ENCODE peak calls at places on chromosomes 11 and 22, in six cellular contexts. One of them, this sample, is unnamed.

GRCh38 chr22:19593991-19594569 is 69.9 kb upstream of the CLDN5 start:
- DNase-seq in MM.1S: no peak
- DNase-seq in neural progenitor cell: no peak
- DNase-seq in PC-3: no peak
- DNase-seq in GM23338: no peak
- DNase-seq in GM23248: no peak
- DNase-seq in this sample: no peak

GRCh38 chr22:33163815-33164214 is 105.6 kb upstream of the SYN3 start:
- DNase-seq in MM.1S: no peak
- DNase-seq in neural progenitor cell: no peak
- DNase-seq in PC-3: no peak
- DNase-seq in GM23338: no peak
- DNase-seq in GM23248: no peak
- DNase-seq in this sample: no peak

GRCh38 chr22:49882519-49883293 is 29.1 kb downstream of the ZBED4 start:
- DNase-seq in MM.1S: no peak
- DNase-seq in neural progenitor cell: no peak
- DNase-seq in PC-3: no peak
- DNase-seq in GM23338: no peak
- DNase-seq in GM23248: no peak
- DNase-seq in this sample: no peak

GRCh38 chr22:46107753-46108563 is 42.4 kb upstream of the PPARA start:
- DNase-seq in MM.1S: no peak
- DNase-seq in neural progenitor cell: no peak
- DNase-seq in PC-3: no peak
- DNase-seq in GM23338: no peak
- DNase-seq in GM23248: peak; percentile 56
- DNase-seq in this sample: no peak

GRCh38 chr11:122690292-122690691 is 34.8 kb downstream of the UBASH3B start:
- DNase-seq in MM.1S: no peak
- DNase-seq in neural progenitor cell: no peak
- DNase-seq in PC-3: no peak
- DNase-seq in GM23338: no peak
- DNase-seq in GM23248: no peak
- DNase-seq in this sample: peak; percentile 30

GRCh38 chr11:3004481-3004880 is 12.4 kb upstream of the NAP1L4 start:
- DNase-seq in MM.1S: no peak
- DNase-seq in neural progenitor cell: no peak
- DNase-seq in PC-3: no peak
- DNase-seq in GM23338: no peak
- DNase-seq in GM23248: no peak
- DNase-seq in this sample: no peak

GRCh38 chr11:12864316-12865156 is 144.6 kb upstream of the RASSF10 start:
- DNase-seq in MM.1S: no peak
- DNase-seq in neural progenitor cell: peak; percentile 90
- DNase-seq in PC-3: peak; percentile 30
- DNase-seq in GM23338: peak; percentile 99
- DNase-seq in GM23248: peak; percentile 46
- DNase-seq in this sample: peak; percentile 54

GRCh38 chr11:119218141-119218878 is 12.2 kb downstream of the CBL start:
- DNase-seq in MM.1S: no peak
- DNase-seq in neural progenitor cell: no peak
- DNase-seq in PC-3: peak; percentile 99
- DNase-seq in GM23338: no peak
- DNase-seq in GM23248: peak; percentile 99
- DNase-seq in this sample: peak; percentile 13

GRCh38 chr11:69320756-69321741 is 27.1 kb downstream of the MYEOV start:
- DNase-seq in MM.1S: no peak
- DNase-seq in neural progenitor cell: no peak
- DNase-seq in PC-3: peak; percentile 80
- DNase-seq in GM23338: no peak
- DNase-seq in GM23248: peak; percentile 47
- DNase-seq in this sample: peak; percentile 52

GRCh38 chr11:77710358-77710757 is 72.8 kb upstream of the CLNS1A start:
- DNase-seq in MM.1S: no peak
- DNase-seq in neural progenitor cell: no peak
- DNase-seq in PC-3: peak; percentile 64
- DNase-seq in GM23338: no peak
- DNase-seq in GM23248: peak; percentile 33
- DNase-seq in this sample: no peak

GRCh38 chr11:127986073-127986472 is 601.3 kb downstream of the ETS1 start:
- DNase-seq in MM.1S: no peak
- DNase-seq in neural progenitor cell: no peak
- DNase-seq in PC-3: no peak
- DNase-seq in GM23338: no peak
- DNase-seq in GM23248: no peak
- DNase-seq in this sample: no peak

GRCh38 chr11:57424802-57425564 is 1.9 kb downstream of the SLC43A3 start:
- DNase-seq in MM.1S: peak; percentile 61
- DNase-seq in neural progenitor cell: peak; percentile 40
- DNase-seq in PC-3: peak; percentile 71
- DNase-seq in GM23338: no peak
- DNase-seq in GM23248: peak; percentile 83
- DNase-seq in this sample: no peak

GRCh38 chr22:39917091-39917703 is 16.3 kb downstream of the GRAP2 start:
- DNase-seq in MM.1S: no peak
- DNase-seq in neural progenitor cell: no peak
- DNase-seq in PC-3: no peak
- DNase-seq in GM23338: no peak
- DNase-seq in GM23248: no peak
- DNase-seq in this sample: no peak

GRCh38 chr11:32100495-32100894 is 9.6 kb downstream of the RCN1 start:
- DNase-seq in MM.1S: no peak
- DNase-seq in neural progenitor cell: no peak
- DNase-seq in PC-3: no peak
- DNase-seq in GM23338: no peak
- DNase-seq in GM23248: no peak
- DNase-seq in this sample: no peak

GRCh38 chr11:76663912-76664440 is 6.6 kb downstream of the LRRC32 start:
- DNase-seq in MM.1S: no peak
- DNase-seq in neural progenitor cell: no peak
- DNase-seq in PC-3: no peak
- DNase-seq in GM23338: no peak
- DNase-seq in GM23248: no peak
- DNase-seq in this sample: no peak

GRCh38 chr11:2217211-2218081 is 45.8 kb upstream of the TH start:
- DNase-seq in MM.1S: no peak
- DNase-seq in neural progenitor cell: no peak
- DNase-seq in PC-3: no peak
- DNase-seq in GM23338: no peak
- DNase-seq in GM23248: no peak
- DNase-seq in this sample: no peak

GRCh38 chr11:112279901-112280267 is 19.2 kb upstream of the PLET1 start:
- DNase-seq in MM.1S: peak; percentile 55
- DNase-seq in neural progenitor cell: peak; percentile 83
- DNase-seq in PC-3: peak; percentile 69
- DNase-seq in GM23338: peak; percentile 82
- DNase-seq in GM23248: peak; percentile 69
- DNase-seq in this sample: peak; percentile 56

GRCh38 chr22:42304021-42304790 is 33.8 kb upstream of the TCF20 start:
- DNase-seq in MM.1S: no peak
- DNase-seq in neural progenitor cell: no peak
- DNase-seq in PC-3: no peak
- DNase-seq in GM23338: no peak
- DNase-seq in GM23248: no peak
- DNase-seq in this sample: no peak

GRCh38 chr11:134069426-134069921 is 602 bp downstream of the JAM3 start:
- DNase-seq in MM.1S: no peak
- DNase-seq in neural progenitor cell: peak; percentile 71
- DNase-seq in PC-3: no peak
- DNase-seq in GM23338: peak; percentile 70
- DNase-seq in GM23248: peak; percentile 79
- DNase-seq in this sample: no peak

GRCh38 chr11:37465221-37465620 is 867.2 kb upstream of the RAG2 start:
- DNase-seq in MM.1S: no peak
- DNase-seq in neural progenitor cell: no peak
- DNase-seq in PC-3: no peak
- DNase-seq in GM23338: no peak
- DNase-seq in GM23248: no peak
- DNase-seq in this sample: no peak

DNA sequence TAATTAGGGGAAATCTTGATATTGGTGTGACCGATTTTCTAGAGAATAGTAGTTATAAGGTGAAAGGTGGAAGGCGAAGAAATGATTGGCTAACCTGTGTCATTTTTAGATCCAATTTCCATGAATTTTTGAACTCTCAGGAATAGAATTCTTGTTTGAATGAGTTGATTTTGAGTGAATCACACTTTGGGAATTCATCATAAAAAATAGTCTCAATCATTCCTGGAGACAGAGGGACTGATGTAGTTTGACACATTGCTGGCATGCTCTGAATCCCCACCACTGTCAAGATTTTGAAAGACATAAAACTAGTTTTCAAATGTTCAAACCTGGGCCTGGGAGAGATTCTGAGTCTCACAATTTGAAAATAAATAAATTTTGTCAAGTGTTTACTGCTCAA is 861.4 kb upstream of the RAG2 start:
- DNase-seq in MM.1S: no peak
- DNase-seq in neural progenitor cell: no peak
- DNase-seq in PC-3: peak; percentile 59
- DNase-seq in GM23338: no peak
- DNase-seq in GM23248: no peak
- DNase-seq in this sample: no peak
- H3F3A ChIP-seq in MM.1S: no peaks in the 10 kb centered on the region
- H3F3A ChIP-seq in neural progenitor cell: no peaks in the 10 kb centered on the region
- H3F3A ChIP-seq in PC-3: no peaks in the 10 kb centered on the region
- H3F3A ChIP-seq in GM23338: no peaks in the 10 kb centered on the region
- H3F3A ChIP-seq in GM23248: no peaks in the 10 kb centered on the region
- H3F3A ChIP-seq in this sample: no peaks in the 10 kb centered on the region

DNA sequence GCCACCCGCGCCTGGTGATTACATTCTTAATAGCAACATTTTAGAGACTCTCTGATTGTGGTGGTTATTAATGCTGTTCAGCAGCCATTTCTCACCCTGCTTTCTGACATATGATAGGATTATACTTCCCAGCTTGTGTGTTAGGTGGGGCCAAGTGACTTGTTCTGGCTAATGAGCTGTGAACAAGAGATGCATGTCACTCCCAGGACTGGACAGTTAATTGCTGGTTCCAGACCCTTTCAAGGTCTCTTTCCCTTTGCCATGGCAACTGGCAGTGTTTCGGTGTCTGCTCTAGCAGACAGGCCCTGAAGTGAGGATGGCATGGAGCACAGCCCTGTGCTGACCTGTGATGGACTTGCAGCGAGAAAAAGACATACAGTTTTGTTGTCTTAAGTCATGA is 8.9 kb upstream of the PTPRJ start:
- DNase-seq in MM.1S: no peak
- DNase-seq in neural progenitor cell: no peak
- DNase-seq in PC-3: no peak
- DNase-seq in GM23338: no peak
- DNase-seq in GM23248: no peak
- DNase-seq in this sample: no peak
- H3K4me1 ChIP-seq in MM.1S: no peaks in the 10 kb centered on the region
- H3K4me1 ChIP-seq in neural progenitor cell: peaks cover 33% of the 10 kb centered on the region
- H3K4me1 ChIP-seq in PC-3: peaks cover 18% of the 10 kb centered on the region
- H3K4me1 ChIP-seq in GM23338: peaks cover 14% of the 10 kb centered on the region
- H3K4me1 ChIP-seq in GM23248: peaks cover 27% of the 10 kb centered on the region
- H3K4me1 ChIP-seq in this sample: peaks cover 28% of the 10 kb centered on the region

GRCh38 chr11:869399-870126 is 26.9 kb downstream of the TSPAN4 start:
- DNase-seq in MM.1S: no peak
- DNase-seq in neural progenitor cell: no peak
- DNase-seq in PC-3: no peak
- DNase-seq in GM23338: no peak
- DNase-seq in GM23248: no peak
- DNase-seq in this sample: no peak

GRCh38 chr11:870127-870413 is 27.4 kb downstream of the TSPAN4 start:
- DNase-seq in MM.1S: no peak
- DNase-seq in neural progenitor cell: no peak
- DNase-seq in PC-3: peak; percentile 27
- DNase-seq in GM23338: peak; percentile 60
- DNase-seq in GM23248: no peak
- DNase-seq in this sample: no peak

GRCh38 chr11:868802-869201 is 26.1 kb downstream of the TSPAN4 start:
- DNase-seq in MM.1S: no peak
- DNase-seq in neural progenitor cell: no peak
- DNase-seq in PC-3: no peak
- DNase-seq in GM23338: no peak
- DNase-seq in GM23248: no peak
- DNase-seq in this sample: no peak

GRCh38 chr11:871472-871871 is 28.8 kb downstream of the TSPAN4 start:
- DNase-seq in MM.1S: no peak
- DNase-seq in neural progenitor cell: no peak
- DNase-seq in PC-3: no peak
- DNase-seq in GM23338: no peak
- DNase-seq in GM23248: no peak
- DNase-seq in this sample: no peak

GRCh38 chr11:870418-870817 is 27.8 kb downstream of the TSPAN4 start:
- DNase-seq in MM.1S: no peak
- DNase-seq in neural progenitor cell: no peak
- DNase-seq in PC-3: no peak
- DNase-seq in GM23338: no peak
- DNase-seq in GM23248: no peak
- DNase-seq in this sample: no peak
- TF ChIP-seq EZH2 in MM.1S: no peak
- TF ChIP-seq EZH2 in neural progenitor cell: no peak
- TF ChIP-seq EZH2 in PC-3: no peak
- TF ChIP-seq EZH2 in GM23338: no peak
- TF ChIP-seq EZH2 in GM23248: no peak
- TF ChIP-seq EZH2 in this sample: no peak

DNA sequence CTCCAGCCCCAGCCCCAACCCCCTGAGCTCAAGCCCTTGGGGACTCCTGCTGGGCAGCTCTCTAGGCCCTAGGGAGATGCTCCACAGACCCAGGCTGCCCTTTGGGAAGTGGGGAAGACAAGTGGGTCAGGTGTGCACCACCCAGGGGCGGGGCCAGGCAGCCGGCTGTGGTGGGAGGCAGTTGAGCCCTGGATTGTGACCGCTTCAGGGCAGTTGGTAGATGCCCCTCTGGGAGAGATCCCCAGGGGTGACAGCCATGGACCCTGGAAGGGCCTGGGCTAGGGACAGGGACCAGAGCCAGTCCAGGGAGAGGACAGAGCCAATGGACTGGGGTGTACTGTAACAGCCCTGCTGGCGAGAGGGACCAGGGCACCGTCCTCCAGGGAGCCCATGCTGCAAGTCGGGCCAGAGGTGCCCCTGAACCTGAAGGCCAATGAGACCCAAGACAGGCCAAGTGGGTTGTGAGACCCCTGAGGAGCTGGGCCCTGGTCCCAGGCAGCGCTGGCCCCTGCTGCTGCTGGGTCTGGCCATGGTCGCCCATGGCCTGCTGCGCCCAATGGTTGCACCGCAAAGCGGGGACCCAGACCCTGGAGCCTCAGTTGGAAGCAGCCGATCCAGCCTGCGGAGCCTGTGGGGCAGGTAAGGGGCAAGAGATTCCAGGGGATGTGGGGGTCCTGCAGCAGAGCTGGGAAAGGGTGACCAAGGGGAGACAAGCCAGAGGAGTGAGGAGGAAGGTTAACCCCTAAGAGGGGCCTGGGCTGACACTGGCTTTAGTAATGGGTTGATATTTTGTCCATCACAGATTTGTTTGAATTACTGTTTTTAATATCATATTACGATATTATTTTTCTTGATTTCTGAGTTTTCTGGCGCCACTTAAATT is at the start of gene IGLL5:
- DNase-seq in MM.1S: peak; percentile 79
- DNase-seq in neural progenitor cell: no peak
- DNase-seq in PC-3: no peak
- DNase-seq in GM23338: no peak
- DNase-seq in GM23248: no peak
- DNase-seq in this sample: no peak
- H3F3A ChIP-seq in MM.1S: peaks cover 94% of the 10 kb centered on the region
- H3F3A ChIP-seq in neural progenitor cell: no peaks in the 10 kb centered on the region
- H3F3A ChIP-seq in PC-3: no peaks in the 10 kb centered on the region
- H3F3A ChIP-seq in GM23338: no peaks in the 10 kb centered on the region
- H3F3A ChIP-seq in GM23248: no peaks in the 10 kb centered on the region
- H3F3A ChIP-seq in this sample: no peaks in the 10 kb centered on the region